ENCODE peak calls at places on chromosomes 3 and 15, in four cellular contexts. N is HCT116, V is SK-N-SH, F is PC-9. T is an unnamed sample.
A peak's percentile ranks its signal among the peaks of the same experiment; 100 is the strongest.

GRCh38 chr15:91471410-91471993 is 371.4 kb downstream of the SV2B start:
- DNase-seq in N (no peak), V (no peak), F (no peak), T (no peak)

GRCh38 chr3:101216710-101217457 is 103.5 kb downstream of the IMPG2 start:
- DNase-seq in N (no peak), V (no peak), F (no peak), T (peak; percentile 10)

GRCh38 chr3:32705232-32705631 is 20.2 kb downstream of the CNOT10 start:
- DNase-seq in N (no peak), V (peak; percentile 48), F (no peak), T (peak; percentile 6)

GRCh38 chr3:70832035-70832795 is 519.8 kb upstream of the MDFIC2 start:
- DNase-seq in N (no peak), V (no peak), F (no peak), T (peak; percentile 10)

GRCh38 chr3:122890077-122890484 is 95.2 kb downstream of the SLC49A4 start:
- DNase-seq in N (no peak), V (no peak), F (peak; percentile 74), T (no peak)

GRCh38 chr3:162865466-162865865 is 1368.9 kb downstream of the OTOL1 start:
- DNase-seq in N (no peak), V (no peak), F (no peak), T (no peak)

GRCh38 chr15:45549831-45550230 is 27.3 kb upstream of the SLC30A4 start:
- DNase-seq in N (no peak), V (no peak), F (peak; percentile 52), T (no peak)

GRCh38 chr3:8651418-8652322 is 7.1 kb upstream of the SSUH2 start:
- DNase-seq in N (no peak), V (peak; percentile 62), F (no peak), T (no peak)

GRCh38 chr15:88257311-88257901 is 867 bp upstream of the NTRK3 start:
- DNase-seq in N (no peak), V (peak; percentile 55), F (no peak), T (no peak)

GRCh38 chr3:18559323-18559972 is 134.3 kb upstream of the SATB1 start:
- DNase-seq in N (peak; percentile 21), V (peak; percentile 16), F (no peak), T (peak; percentile 14)

GRCh38 chr3:143443851-143444331 is 324.3 kb downstream of the CHST2 start:
- DNase-seq in N (peak; percentile 77), V (no peak), F (peak; percentile 81), T (peak; percentile 14)

GRCh38 chr15:52295421-52295991 is at the start of gene MYO5C:
- DNase-seq in N (peak; percentile 64), V (peak; percentile 89), F (peak; percentile 69), T (peak; percentile 14)

GRCh38 chr15:78265752-78266224 is 1.4 kb downstream of the DNAJA4 start:
- DNase-seq in N (no peak), V (no peak), F (no peak), T (no peak)

GRCh38 chr3:45163481-45163880 is 17.3 kb upstream of the CDCP1 start:
- DNase-seq in N (no peak), V (no peak), F (no peak), T (no peak)

GRCh38 chr3:30315452-30315851 is 290.9 kb upstream of the TGFBR2 start:
- DNase-seq in N (no peak), V (no peak), F (no peak), T (no peak)

GRCh38 chr3:184801241-184801640 is 10.7 kb upstream of the VPS8 start:
- DNase-seq in N (no peak), V (no peak), F (no peak), T (peak; percentile 7)

GRCh38 chr3:52779411-52780297 is 2.3 kb downstream of the ITIH1 start:
- DNase-seq in N (no peak), V (no peak), F (no peak), T (peak; percentile 25)

GRCh38 chr3:160885791-160886286 is 129.8 kb downstream of the PPM1L start:
- DNase-seq in N (no peak), V (no peak), F (no peak), T (peak; percentile 22)

GRCh38 chr3:132347095-132347494 is 29.9 kb downstream of the ACP3 start:
- DNase-seq in N (no peak), V (no peak), F (peak; percentile 76), T (peak; percentile 42)

GRCh38 chr3:114454592-114455251 is 160.9 kb downstream of the TIGIT start:
- DNase-seq in N (no peak), V (peak; percentile 23), F (no peak), T (no peak)

GRCh38 chr15:47685141-47685870 is 32.0 kb upstream of the SEMA6D start:
- DNase-seq in N (no peak), V (no peak), F (no peak), T (peak; percentile 65)

GRCh38 chr3:197736010-197736490 is 654 bp downstream of the RUBCN start:
- DNase-seq in N (no peak), V (peak; percentile 77), F (no peak), T (peak; percentile 25)

GRCh38 chr3:51539291-51539891 is 872 bp downstream of the RAD54L2 start:
- DNase-seq in N (no peak), V (peak; percentile 51), F (peak; percentile 49), T (peak; percentile 55)

GRCh38 chr3:188345223-188345622 is 191.3 kb downstream of the LPP start:
- DNase-seq in N (no peak), V (no peak), F (no peak), T (no peak)

GRCh38 chr15:55894406-55894965 is 98.9 kb downstream of the NEDD4 start:
- DNase-seq in N (no peak), V (no peak), F (no peak), T (no peak)

DNA sequence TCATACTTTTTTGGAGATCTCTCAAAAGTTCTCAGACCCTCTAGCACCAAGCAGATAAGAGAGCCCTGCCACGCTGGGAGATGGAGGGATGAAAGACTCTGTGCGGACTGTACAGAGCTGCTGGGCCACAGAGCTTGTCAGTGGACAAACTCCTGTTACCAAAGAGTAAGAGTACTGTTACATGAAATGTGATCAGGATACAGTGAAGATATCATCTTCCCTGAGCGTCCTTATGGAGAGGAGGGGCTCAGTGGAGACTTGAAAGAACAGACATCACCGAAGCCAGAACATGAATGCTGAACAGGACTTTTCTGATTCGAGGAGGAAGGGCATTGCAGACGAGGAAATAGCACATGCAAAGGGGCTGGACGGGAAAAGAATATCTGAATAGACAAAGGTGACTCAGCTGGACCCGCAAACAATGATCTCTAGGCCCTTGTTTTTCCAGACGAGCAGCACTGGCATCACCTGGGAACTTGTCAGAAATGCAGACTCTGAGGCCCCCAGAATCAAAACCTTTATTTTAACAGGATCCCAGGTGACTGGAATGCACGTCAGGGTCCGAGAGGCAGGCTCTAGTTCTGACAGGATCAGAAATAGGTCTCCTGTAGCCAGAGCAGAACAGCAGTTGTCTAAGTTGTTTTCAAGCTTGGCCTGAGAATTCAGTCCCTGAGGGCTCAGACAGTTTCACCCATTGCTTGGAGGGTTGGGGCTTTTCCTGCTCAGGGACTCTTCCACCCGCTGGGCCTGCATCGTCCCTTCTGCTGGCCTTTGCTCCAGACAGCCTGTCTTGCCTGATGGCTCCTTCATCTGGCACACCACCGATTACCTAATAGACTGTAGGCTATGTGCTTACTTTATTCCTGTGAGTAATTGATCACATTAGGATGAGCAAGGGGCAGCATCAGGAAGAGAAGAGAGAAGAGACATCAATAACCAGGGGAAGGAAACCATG is 277.9 kb downstream of the RPLP1 start:
- DNase-seq in N (no peak), V (no peak), F (peak; percentile 63), T (peak; percentile 93)
- H2AFZ ChIP-seq in N (no peak overlapping the region), V (no peak overlapping the region), F (peak overlapping the region; percentile 56), T (no peak overlapping the region)

DNA sequence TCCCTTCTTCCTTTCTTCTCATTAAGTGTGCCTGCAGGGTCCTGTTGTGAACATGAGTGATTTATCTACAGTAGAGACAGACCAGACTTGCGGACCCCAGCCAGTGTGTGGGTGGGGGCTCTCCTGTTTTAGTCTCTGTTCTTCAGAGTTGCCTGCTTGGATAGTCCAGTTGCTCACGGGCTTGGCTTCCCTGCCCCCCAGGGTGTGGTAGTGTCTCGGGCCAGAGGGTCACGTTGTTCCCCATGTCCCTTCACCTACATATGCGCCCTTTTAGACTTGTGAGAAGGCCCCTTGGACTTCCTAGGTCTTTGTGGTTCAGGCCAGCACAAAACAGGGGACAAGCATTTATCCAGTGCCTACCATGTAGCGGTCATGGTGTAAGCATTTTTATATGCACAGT is 85.8 kb downstream of the AAGAB start:
- DNase-seq in N (no peak), V (no peak), F (no peak), T (no peak)
- H3K4me1 ChIP-seq in N (peaks cover 58% of the 10 kb centered on the region), V (no peaks in the 10 kb centered on the region), F (peaks cover 15% of the 10 kb centered on the region), T (no peaks in the 10 kb centered on the region)

GRCh38 chr3:130827486-130827885 is 66.4 kb upstream of the ATP2C1 start:
- DNase-seq in N (no peak), V (no peak), F (no peak), T (no peak)
- H2AFZ ChIP-seq in N (no peak overlapping the region), V (no peak overlapping the region), F (no peak overlapping the region), T (no peak overlapping the region)

DNA sequence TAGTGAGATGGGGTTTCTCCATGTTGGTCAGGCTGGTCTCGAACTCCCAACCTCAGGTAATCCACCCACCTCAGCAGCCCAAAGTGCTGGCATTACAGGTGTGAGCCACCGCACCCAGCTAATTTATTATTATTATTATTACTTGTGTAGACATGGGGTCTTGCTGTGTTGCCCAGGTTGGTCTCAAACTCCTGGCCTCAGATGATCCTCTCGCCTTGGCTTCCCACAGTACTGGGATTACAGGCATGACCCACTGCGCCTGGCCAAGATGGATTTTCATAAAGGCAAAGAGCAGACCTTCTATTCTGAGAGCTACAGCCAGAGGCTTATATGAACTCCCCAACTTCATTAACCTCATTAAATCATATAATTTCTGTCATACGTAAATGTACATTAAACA is 17.2 kb downstream of the PTPN9 start:
- DNase-seq in N (no peak), V (no peak), F (no peak), T (no peak)
- H3K4me1 ChIP-seq in N (no peaks in the 10 kb centered on the region), V (peaks cover 14% of the 10 kb centered on the region), F (no peaks in the 10 kb centered on the region), T (no peaks in the 10 kb centered on the region)

GRCh38 chr3:189529889-189530288 is 101.3 kb upstream of the TP63 start:
- DNase-seq in N (no peak), V (no peak), F (no peak), T (no peak)
- H2AFZ ChIP-seq in N (no peak overlapping the region), V (no peak overlapping the region), F (no peak overlapping the region), T (no peak overlapping the region)

DNA sequence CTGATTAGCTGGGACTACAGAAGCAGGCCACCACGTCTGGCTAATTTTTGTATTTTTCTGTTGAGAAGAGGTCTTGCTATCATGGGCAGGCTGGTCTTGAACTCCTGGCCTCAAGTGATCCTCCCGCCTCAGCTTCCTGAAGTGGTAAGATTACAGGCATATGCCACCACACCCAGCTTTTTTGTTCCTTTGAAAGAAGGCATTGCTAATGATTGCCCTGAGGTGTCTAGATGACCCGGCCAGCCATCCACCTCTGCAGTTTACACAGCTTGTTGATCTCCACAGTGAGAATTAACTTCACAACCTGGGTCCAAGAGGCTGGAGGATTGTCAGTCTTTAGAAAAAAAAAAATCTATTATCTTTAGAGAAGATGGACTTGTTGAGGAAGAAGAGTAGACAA is 58.7 kb downstream of the SMAD3 start:
- DNase-seq in N (no peak), V (no peak), F (peak; percentile 66), T (no peak)
- H3K4me1 ChIP-seq in N (peaks cover 100% of the 10 kb centered on the region), V (peaks cover 57% of the 10 kb centered on the region), F (peaks cover 76% of the 10 kb centered on the region), T (peaks cover 30% of the 10 kb centered on the region)

T was measured in trophoblast cell.